ENCODE peak calls at places on chromosomes 16 and 17, in six cellular contexts. G is left ventricle myocardium inferior, T is neural progenitor cell, Q is A549, J is SK-N-SH, Y is breast epithelium. D is an unnamed sample. For H3K4me1, the result is how much of the 10 kb centered on the place peaks cover.

GRCh38 chr17:77772461-77772897 is 186.0 kb upstream of the TNRC6C start:
- DNase-seq in G (peak), T (peak), Q (peak), J (peak), Y (no peak), D (peak)

GRCh38 chr16:14095883-14096551 is 24.9 kb downstream of the MRTFB start:
- DNase-seq in G (no peak), T (no peak), Q (no peak), J (no peak), Y (no peak), D (no peak)

GRCh38 chr17:81322271-81323082 is 27.4 kb upstream of the SLC38A10 start:
- DNase-seq in G (no peak), T (no peak), Q (peak), J (peak), Y (no peak), D (peak)

GRCh38 chr17:34222732-34223486 is 32.2 kb upstream of the CCL2 start:
- DNase-seq in G (no peak), T (no peak), Q (no peak), J (no peak), Y (no peak), D (no peak)

GRCh38 chr17:13337171-13337570 is 264.6 kb downstream of the HS3ST3A1 start:
- DNase-seq in G (no peak), T (no peak), Q (no peak), J (no peak), Y (no peak), D (no peak)

GRCh38 chr17:79633154-79633553 is 22.3 kb upstream of the RBFOX3 start:
- DNase-seq in G (peak), T (no peak), Q (no peak), J (peak), Y (peak), D (no peak)

GRCh38 chr16:17511340-17511739 is 40.6 kb upstream of the XYLT1 start:
- DNase-seq in G (no peak), T (no peak), Q (no peak), J (peak), Y (no peak), D (no peak)

GRCh38 chr17:4715071-4715749 is 4.8 kb downstream of the ARRB2 start:
- DNase-seq in G (no peak), T (no peak), Q (no peak), J (no peak), Y (no peak), D (peak)

GRCh38 chr17:55731586-55732250 is 9.1 kb upstream of the TMEM100 start:
- DNase-seq in G (peak), T (peak), Q (no peak), J (no peak), Y (no peak), D (no peak)

GRCh38 chr16:82736161-82736697 is 109.5 kb downstream of the CDH13 start:
- DNase-seq in G (no peak), T (no peak), Q (no peak), J (no peak), Y (no peak), D (no peak)

GRCh38 chr16:79047337-79047736 is 553.2 kb downstream of the MAF start:
- DNase-seq in G (no peak), T (no peak), Q (peak), J (peak), Y (no peak), D (no peak)

GRCh38 chr16:69127966-69128510 is 4.3 kb downstream of the CHTF8 start:
- DNase-seq in G (no peak), T (no peak), Q (no peak), J (no peak), Y (no peak), D (no peak)

GRCh38 chr17:728911-729310 is 3.5 kb upstream of the TLCD3A start:
- DNase-seq in G (no peak), T (no peak), Q (no peak), J (no peak), Y (no peak), D (no peak)

GRCh38 chr16:11078812-11079459 is 134.6 kb downstream of the CLEC16A start:
- DNase-seq in G (no peak), T (no peak), Q (no peak), J (peak), Y (no peak), D (no peak)

GRCh38 chr16:11107781-11108465 is 148.1 kb downstream of the SOCS1 start:
- DNase-seq in G (no peak), T (no peak), Q (no peak), J (no peak), Y (no peak), D (no peak)

GRCh38 chr16:85356157-85356556 is 243.9 kb upstream of the CIBAR2 start:
- DNase-seq in G (no peak), T (no peak), Q (no peak), J (no peak), Y (no peak), D (no peak)
- H3K4me1 ChIP-seq in G (under half), T (under half), Q (under half), J (under half), Y (under half), D (under half)

GRCh38 chr17:48725294-48726064 is 2.5 kb downstream of the PRAC2 start:
- DNase-seq in G (no peak), T (no peak), Q (no peak), J (no peak), Y (no peak), D (no peak)
- H3K4me3 ChIP-seq in G (peak), T (no peak), Q (no peak), J (peak), Y (no peak), D (no peak)

DNA sequence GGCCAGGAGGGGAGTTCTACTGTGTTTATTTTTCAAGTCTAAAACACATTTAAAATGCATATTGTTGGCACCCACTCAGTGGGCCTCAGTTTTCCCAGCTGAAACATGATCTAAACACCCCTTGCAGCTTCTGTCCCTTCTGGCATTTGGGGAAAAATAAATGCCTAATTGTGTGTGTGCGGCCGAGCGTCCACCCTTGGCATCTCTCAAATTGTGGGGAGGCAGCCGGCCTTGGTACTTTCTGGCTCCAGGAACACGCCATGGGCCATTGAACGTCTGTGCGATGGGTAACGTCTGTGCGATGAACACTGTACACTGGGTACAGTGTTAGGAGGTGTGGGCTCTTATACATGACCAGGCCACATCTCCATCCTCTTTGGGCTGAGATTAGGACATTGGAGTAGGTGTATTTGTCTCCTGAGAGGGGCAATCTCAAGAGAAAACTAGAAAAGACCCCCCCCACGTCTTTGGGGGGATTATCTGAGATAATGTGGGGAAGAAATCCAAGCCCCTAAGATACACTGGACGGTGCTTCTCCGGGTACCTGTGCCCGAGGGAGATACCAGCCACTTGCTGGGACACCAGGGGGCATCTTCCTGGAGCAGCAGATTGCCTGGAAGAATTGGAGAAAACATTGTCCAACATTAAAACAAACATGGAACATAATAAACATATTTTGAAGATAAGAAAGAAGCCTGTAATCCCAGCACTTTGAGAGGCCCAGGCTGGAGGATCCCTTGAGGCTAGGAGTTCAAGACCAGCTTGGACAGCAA is 54.9 kb downstream of the RAB11FIP4 start:
- DNase-seq in G (no peak), T (no peak), Q (no peak), J (no peak), Y (no peak), D (no peak)
- H3K27ac ChIP-seq in G (no peak), T (no peak), Q (no peak), J (no peak), Y (no peak), D (no peak)

DNA sequence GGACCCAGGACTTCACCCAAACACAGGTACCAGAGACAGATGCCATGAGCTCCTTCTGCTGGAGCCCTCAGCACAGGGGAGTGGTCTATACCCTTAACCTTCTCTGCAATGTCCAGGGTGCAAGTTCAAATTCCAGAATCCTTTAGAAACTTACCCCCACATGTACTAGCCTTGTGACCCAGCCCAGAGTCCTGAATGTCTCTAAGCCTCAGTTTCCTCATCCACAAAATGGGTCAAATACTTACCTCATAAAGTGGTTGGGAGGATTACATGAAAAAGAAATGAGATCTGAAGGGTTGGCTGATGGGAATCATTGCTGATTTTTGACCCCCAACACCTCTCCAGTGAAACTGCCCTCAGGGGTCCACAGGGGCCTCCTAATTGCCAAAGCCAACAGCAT is 21.7 kb downstream of the COTL1 start:
- DNase-seq in G (no peak), T (no peak), Q (no peak), J (no peak), Y (no peak), D (no peak)
- H3K4me1 ChIP-seq in G (under half), T (under half), Q (under half), J (under half), Y (under half), D (under half)

GRCh38 chr17:68035523-68036303 is at the start of gene KPNA2:
- DNase-seq in G (peak), T (peak), Q (peak), J (peak), Y (peak), D (peak)

GRCh38 chr17:68034452-68034776 is 1.1 kb upstream of the KPNA2 start:
- DNase-seq in G (no peak), T (no peak), Q (no peak), J (no peak), Y (no peak), D (no peak)

GRCh38 chr17:68033636-68034451 is 1.7 kb upstream of the KPNA2 start:
- DNase-seq in G (no peak), T (peak), Q (peak), J (peak), Y (no peak), D (no peak)

GRCh38 chr17:68036304-68037147 is 991 bp downstream of the KPNA2 start:
- DNase-seq in G (no peak), T (no peak), Q (no peak), J (no peak), Y (no peak), D (no peak)

GRCh38 chr17:68035131-68035522 is 408 bp upstream of the KPNA2 start:
- DNase-seq in G (peak), T (peak), Q (peak), J (no peak), Y (peak), D (peak)
- H3K4me3 ChIP-seq in G (peak), T (peak), Q (peak), J (peak), Y (peak), D (peak)

GRCh38 chr16:88702364-88703210 is 3.6 kb downstream of the RNF166 start:
- DNase-seq in G (no peak), T (no peak), Q (no peak), J (no peak), Y (no peak), D (no peak)

GRCh38 chr16:88705076-88705684 is 1.0 kb downstream of the RNF166 start:
- DNase-seq in G (no peak), T (no peak), Q (no peak), J (no peak), Y (no peak), D (peak)

GRCh38 chr16:88701541-88702363 is 4.5 kb downstream of the RNF166 start:
- DNase-seq in G (no peak), T (no peak), Q (no peak), J (no peak), Y (no peak), D (no peak)

GRCh38 chr16:88705746-88706287 is 391 bp downstream of the RNF166 start:
- DNase-seq in G (no peak), T (peak), Q (no peak), J (no peak), Y (no peak), D (peak)

GRCh38 chr16:88703486-88704309 is 2.5 kb downstream of the RNF166 start:
- DNase-seq in G (peak), T (no peak), Q (no peak), J (no peak), Y (no peak), D (peak)
- H3K27ac ChIP-seq in G (peak), T (no peak), Q (no peak), J (no peak), Y (no peak), D (peak)

DNA sequence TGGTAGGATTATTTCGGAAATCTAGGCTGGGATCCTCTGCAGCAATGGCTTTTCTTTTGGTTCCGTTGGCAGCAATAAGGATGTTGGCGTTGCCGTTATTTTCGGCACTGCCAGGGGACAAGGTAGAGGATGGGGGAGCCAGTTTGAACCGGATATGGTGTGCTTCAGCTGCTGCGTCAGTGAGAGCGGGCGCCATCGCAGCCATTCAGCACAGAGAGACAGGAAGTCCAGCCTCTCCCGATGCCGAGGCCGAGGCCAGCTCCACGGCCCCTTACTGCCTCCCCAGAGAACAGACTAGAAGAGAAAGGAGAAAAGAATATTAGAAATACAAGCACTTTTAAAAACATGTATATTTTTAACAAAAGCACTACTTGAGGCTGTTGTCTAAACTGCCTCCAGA is 21.3 kb downstream of the KANSL1 start:
- DNase-seq in G (no peak), T (no peak), Q (no peak), J (no peak), Y (no peak), D (no peak)
- H3K4me1 ChIP-seq in G (half or more), T (under half), Q (half or more), J (under half), Y (under half), D (under half)

GRCh38 chr17:72476575-72476986 is 355.8 kb downstream of the SOX9 start:
- DNase-seq in G (no peak), T (peak), Q (no peak), J (no peak), Y (no peak), D (no peak)
- H3K4me3 ChIP-seq in G (no peak), T (peak), Q (no peak), J (no peak), Y (no peak), D (no peak)

DNA sequence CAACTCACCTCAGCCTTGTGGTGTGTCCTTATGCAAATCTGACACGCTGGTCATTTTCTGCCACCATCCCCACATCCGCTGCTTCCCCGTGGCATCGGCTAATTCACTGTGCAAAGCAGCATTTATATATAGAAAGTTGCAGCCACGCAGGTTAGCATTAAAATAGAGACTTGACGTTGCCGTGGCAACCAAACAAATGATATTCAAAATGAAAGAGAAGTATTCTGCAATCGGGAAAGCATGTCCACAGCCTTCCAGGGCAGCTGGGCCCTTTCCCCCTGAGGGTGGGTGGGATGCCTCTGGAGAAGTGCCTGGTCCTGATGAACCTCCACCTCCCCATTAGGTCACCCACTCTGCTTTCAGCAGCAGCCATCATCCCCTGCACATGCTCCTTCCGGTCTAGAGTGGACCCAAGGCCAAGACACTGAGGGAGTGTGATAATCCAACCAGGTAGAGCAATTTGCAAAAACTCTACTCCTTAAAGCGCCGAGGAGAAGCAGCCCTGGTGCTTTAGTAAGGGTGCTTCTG is 138.7 kb downstream of the GAS7 start:
- DNase-seq in G (peak), T (no peak), Q (no peak), J (no peak), Y (no peak), D (no peak)
- H3K27ac ChIP-seq in G (peak), T (no peak), Q (no peak), J (no peak), Y (peak), D (peak)

GRCh38 chr16:57216968-57217367 is 28.1 kb upstream of the ARL2BP start:
- DNase-seq in G (no peak), T (no peak), Q (no peak), J (no peak), Y (no peak), D (no peak)
- H3K4me1 ChIP-seq in G (under half), T (under half), Q (under half), J (under half), Y (under half), D (under half)

D was measured in Peyer's patch.